ENCODE peak calls at places on chromosomes 12 and 14, in seven cellular contexts. G is stimulated activated CD8-positive, alpha-beta memory T cell treated with anti-CD3 and anti-CD28 coated beads, Interleukin-2, amount 100 ng/mL, for 48 hours; U is T-helper 1 cell; N is MM.1S; K is HTR-8/SVneo; J is hypothalamus; L is iPS DF 6.9. Y is an unnamed sample.

GRCh38 chr12:112900298-112901145 is 6.2 kb upstream of the OAS1 start:
- DNase-seq in G (no peak), U (peak), N (peak), K (peak), J (no peak), L (peak), Y (no peak)

GRCh38 chr12:124295431-124296058 is 652 bp downstream of the RFLNA start:
- DNase-seq in G (no peak), U (no peak), N (no peak), K (no peak), J (no peak), L (no peak), Y (no peak)

GRCh38 chr12:16323010-16323409 is 24.4 kb upstream of the MGST1 start:
- DNase-seq in G (no peak), U (no peak), N (no peak), K (no peak), J (no peak), L (no peak), Y (no peak)

GRCh38 chr14:97177635-97178034 is 380.5 kb downstream of the VRK1 start:
- DNase-seq in G (no peak), U (no peak), N (no peak), K (no peak), J (no peak), L (no peak), Y (no peak)

GRCh38 chr14:64796369-64796768 is 83.3 kb downstream of the SPTB start:
- DNase-seq in G (no peak), U (no peak), N (no peak), K (no peak), J (no peak), L (no peak), Y (no peak)

GRCh38 chr12:12731785-12732184 is 14.6 kb downstream of the CDKN1B start:
- DNase-seq in G (no peak), U (no peak), N (no peak), K (no peak), J (no peak), L (no peak), Y (no peak)

GRCh38 chr12:132761032-132761910 is at the start of gene ANKLE2:
- DNase-seq in G (peak), U (peak), N (peak), K (peak), J (no peak), L (no peak), Y (peak)

GRCh38 chr14:81400852-81401251 is 728 bp upstream of the STON2 start:
- DNase-seq in G (peak), U (peak), N (no peak), K (peak), J (no peak), L (no peak), Y (no peak)

GRCh38 chr14:30657050-30657449 is 34.9 kb downstream of the SCFD1 start:
- DNase-seq in G (no peak), U (no peak), N (no peak), K (no peak), J (no peak), L (no peak), Y (no peak)

GRCh38 chr12:60489071-60489470 is 893.2 kb downstream of the SLC16A7 start:
- DNase-seq in G (no peak), U (no peak), N (no peak), K (no peak), J (no peak), L (no peak), Y (no peak)

GRCh38 chr12:28409892-28410291 is 219.6 kb downstream of the CCDC91 start:
- DNase-seq in G (no peak), U (no peak), N (no peak), K (no peak), J (no peak), L (no peak), Y (no peak)

GRCh38 chr14:23308721-23309445 is 2.2 kb downstream of the BCL2L2 start:
- DNase-seq in G (no peak), U (no peak), N (no peak), K (no peak), J (no peak), L (no peak), Y (no peak)

GRCh38 chr12:48818831-48819590 is 715 bp downstream of the CACNB3 start:
- DNase-seq in G (no peak), U (no peak), N (peak), K (no peak), J (no peak), L (no peak), Y (no peak)

GRCh38 chr12:49131973-49132461 is 822 bp upstream of the TUBA1B start:
- DNase-seq in G (no peak), U (no peak), N (peak), K (no peak), J (no peak), L (no peak), Y (no peak)

GRCh38 chr12:64810831-64811230 is 13.6 kb upstream of the TBC1D30 start:
- DNase-seq in G (no peak), U (no peak), N (no peak), K (no peak), J (no peak), L (no peak), Y (no peak)

GRCh38 chr12:92292016-92292415 is 146.4 kb upstream of the BTG1 start:
- DNase-seq in G (no peak), U (no peak), N (no peak), K (no peak), J (no peak), L (no peak), Y (no peak)

GRCh38 chr12:124862768-124863408 is 776 bp downstream of the SCARB1 start:
- DNase-seq in G (no peak), U (peak), N (peak), K (peak), J (peak), L (no peak), Y (no peak)

GRCh38 chr12:1171657-1172056 is 180.6 kb downstream of the ERC1 start:
- DNase-seq in G (no peak), U (no peak), N (no peak), K (peak), J (no peak), L (no peak), Y (no peak)

GRCh38 chr14:51302319-51303030 is 62.4 kb downstream of the TMX1 start:
- DNase-seq in G (no peak), U (no peak), N (peak), K (no peak), J (no peak), L (no peak), Y (no peak)

GRCh38 chr12:68119724-68120211 is 39.8 kb downstream of the IFNG start:
- DNase-seq in G (peak), U (peak), N (peak), K (no peak), J (no peak), L (no peak), Y (no peak)

GRCh38 chr12:48525332-48525731 is at the start of gene OR8S1:
- DNase-seq in G (no peak), U (no peak), N (no peak), K (no peak), J (no peak), L (no peak), Y (no peak)